ENCODE peak calls at places on chromosome 14, in five cellular contexts. One of them, this sample, is unnamed. For H3K4me1, the result is how much of the 10 kb centered on the place peaks cover.

GRCh38 chr14:100899841-100900771 is 3.4 kb downstream of the RTL1 start:
- DNase-seq in adrenal gland: peak
- DNase-seq in transverse colon: no peak
- DNase-seq in tibial nerve: peak
- DNase-seq in colonic mucosa: peak
- DNase-seq in this sample: peak

GRCh38 chr14:57871487-57872080 is 5.7 kb upstream of the SLC35F4 start:
- DNase-seq in tibial nerve: no peak
- DNase-seq in transverse colon: no peak
- DNase-seq in adrenal gland: peak
- DNase-seq in colonic mucosa: no peak
- DNase-seq in this sample: peak

GRCh38 chr14:103340480-103341212 is 6.6 kb downstream of the EIF5 start:
- DNase-seq in adrenal gland: no peak
- DNase-seq in colonic mucosa: no peak
- DNase-seq in tibial nerve: no peak
- DNase-seq in transverse colon: no peak
- DNase-seq in this sample: no peak

GRCh38 chr14:106372870-106373657 is 846.7 kb downstream of the TMEM121 start:
- DNase-seq in transverse colon: peak
- DNase-seq in adrenal gland: peak
- DNase-seq in tibial nerve: peak
- DNase-seq in colonic mucosa: peak
- DNase-seq in this sample: peak

GRCh38 chr14:28895389-28895788 is 128.8 kb downstream of the FOXG1 start:
- DNase-seq in tibial nerve: no peak
- DNase-seq in colonic mucosa: no peak
- DNase-seq in transverse colon: no peak
- DNase-seq in adrenal gland: no peak
- DNase-seq in this sample: no peak

GRCh38 chr14:96792003-96792402 is 5.2 kb upstream of the VRK1 start:
- DNase-seq in tibial nerve: no peak
- DNase-seq in transverse colon: no peak
- DNase-seq in colonic mucosa: no peak
- DNase-seq in adrenal gland: peak
- DNase-seq in this sample: no peak

GRCh38 chr14:77184396-77185092 is 2.9 kb downstream of the TMEM63C start:
- DNase-seq in transverse colon: peak
- DNase-seq in adrenal gland: no peak
- DNase-seq in tibial nerve: no peak
- DNase-seq in colonic mucosa: peak
- DNase-seq in this sample: peak

GRCh38 chr14:35779368-35779767 is 29.7 kb downstream of the RALGAPA1 start:
- DNase-seq in transverse colon: no peak
- DNase-seq in colonic mucosa: no peak
- DNase-seq in tibial nerve: no peak
- DNase-seq in adrenal gland: no peak
- DNase-seq in this sample: no peak

GRCh38 chr14:93081875-93082570 is 33.7 kb downstream of the ITPK1 start:
- DNase-seq in transverse colon: no peak
- DNase-seq in colonic mucosa: no peak
- DNase-seq in adrenal gland: no peak
- DNase-seq in tibial nerve: no peak
- DNase-seq in this sample: no peak

DNA sequence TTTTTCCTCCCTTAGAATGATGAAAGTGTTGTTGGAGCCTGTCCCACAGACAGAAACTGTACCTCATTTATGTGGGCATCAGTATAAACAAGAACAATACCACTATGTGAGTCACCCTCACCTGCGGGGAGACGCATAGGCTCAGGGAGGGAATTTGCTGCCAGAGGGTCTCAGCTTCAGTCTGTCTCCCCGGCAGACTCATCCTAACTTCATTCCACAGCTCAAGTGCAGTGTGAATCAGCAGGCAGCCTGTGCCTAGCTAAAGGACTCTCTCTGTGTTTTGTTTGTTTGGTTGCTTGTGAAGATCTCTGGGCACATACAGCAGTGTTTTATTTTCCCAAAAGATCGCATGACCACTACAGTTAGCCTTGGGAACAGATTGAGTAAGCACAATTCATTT is 98.9 kb downstream of the PRKCH start:
- DNase-seq in tibial nerve: no peak
- DNase-seq in transverse colon: no peak
- DNase-seq in adrenal gland: no peak
- DNase-seq in colonic mucosa: no peak
- DNase-seq in this sample: no peak
- H3K4me1 ChIP-seq in tibial nerve: under half
- H3K4me1 ChIP-seq in transverse colon: under half
- H3K4me1 ChIP-seq in adrenal gland: under half
- H3K4me1 ChIP-seq in colonic mucosa: under half
- H3K4me1 ChIP-seq in this sample: under half

DNA sequence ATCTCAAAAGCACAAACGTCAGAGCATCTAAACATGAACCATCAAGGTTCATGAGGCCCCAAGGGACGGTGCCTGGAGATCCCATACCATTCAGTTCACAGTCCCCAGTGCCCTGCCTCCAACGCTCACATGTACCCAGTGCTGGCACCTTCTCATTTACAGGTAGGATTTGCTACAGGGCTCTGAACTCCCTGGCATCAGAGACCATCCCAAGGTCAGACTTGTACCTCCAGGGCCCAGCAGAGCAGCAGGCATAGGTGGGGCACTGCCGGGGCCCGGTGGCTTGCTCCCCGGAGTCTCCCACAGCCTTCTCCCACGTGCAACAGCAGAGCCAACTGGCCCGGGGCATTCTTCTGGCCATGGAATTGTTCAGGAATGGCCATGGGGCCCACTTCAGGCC is 114.8 kb downstream of the BCL11B start:
- DNase-seq in adrenal gland: no peak
- DNase-seq in colonic mucosa: no peak
- DNase-seq in tibial nerve: no peak
- DNase-seq in transverse colon: no peak
- DNase-seq in this sample: no peak
- H3K4me3 ChIP-seq in adrenal gland: no peak
- H3K4me3 ChIP-seq in colonic mucosa: no peak
- H3K4me3 ChIP-seq in tibial nerve: no peak
- H3K4me3 ChIP-seq in transverse colon: no peak
- H3K4me3 ChIP-seq in this sample: no peak

GRCh38 chr14:62079035-62079434 is 316.8 kb downstream of the SNAPC1 start:
- DNase-seq in transverse colon: no peak
- DNase-seq in colonic mucosa: no peak
- DNase-seq in tibial nerve: no peak
- DNase-seq in adrenal gland: no peak
- DNase-seq in this sample: no peak
- H3K4me1 ChIP-seq in transverse colon: under half
- H3K4me1 ChIP-seq in colonic mucosa: under half
- H3K4me1 ChIP-seq in tibial nerve: under half
- H3K4me1 ChIP-seq in adrenal gland: under half
- H3K4me1 ChIP-seq in this sample: under half

GRCh38 chr14:67623114-67623513 is 3.4 kb downstream of the ARG2 start:
- DNase-seq in colonic mucosa: no peak
- DNase-seq in tibial nerve: no peak
- DNase-seq in transverse colon: no peak
- DNase-seq in adrenal gland: no peak
- DNase-seq in this sample: no peak

GRCh38 chr14:67618617-67619063 is 1.1 kb upstream of the ARG2 start:
- DNase-seq in tibial nerve: peak
- DNase-seq in transverse colon: no peak
- DNase-seq in adrenal gland: no peak
- DNase-seq in colonic mucosa: peak
- DNase-seq in this sample: no peak

GRCh38 chr14:67620217-67620789 is 583 bp downstream of the ARG2 start:
- DNase-seq in tibial nerve: no peak
- DNase-seq in adrenal gland: peak
- DNase-seq in colonic mucosa: peak
- DNase-seq in transverse colon: peak
- DNase-seq in this sample: no peak

GRCh38 chr14:67622675-67623074 is 3.0 kb downstream of the ARG2 start:
- DNase-seq in colonic mucosa: no peak
- DNase-seq in transverse colon: no peak
- DNase-seq in tibial nerve: peak
- DNase-seq in adrenal gland: peak
- DNase-seq in this sample: no peak

GRCh38 chr14:67619446-67620216 is at the start of gene ARG2:
- DNase-seq in tibial nerve: peak
- DNase-seq in transverse colon: peak
- DNase-seq in adrenal gland: peak
- DNase-seq in colonic mucosa: peak
- DNase-seq in this sample: peak
- H3K4me3 ChIP-seq in tibial nerve: peak
- H3K4me3 ChIP-seq in transverse colon: peak
- H3K4me3 ChIP-seq in adrenal gland: peak
- H3K4me3 ChIP-seq in colonic mucosa: peak
- H3K4me3 ChIP-seq in this sample: no peak

DNA sequence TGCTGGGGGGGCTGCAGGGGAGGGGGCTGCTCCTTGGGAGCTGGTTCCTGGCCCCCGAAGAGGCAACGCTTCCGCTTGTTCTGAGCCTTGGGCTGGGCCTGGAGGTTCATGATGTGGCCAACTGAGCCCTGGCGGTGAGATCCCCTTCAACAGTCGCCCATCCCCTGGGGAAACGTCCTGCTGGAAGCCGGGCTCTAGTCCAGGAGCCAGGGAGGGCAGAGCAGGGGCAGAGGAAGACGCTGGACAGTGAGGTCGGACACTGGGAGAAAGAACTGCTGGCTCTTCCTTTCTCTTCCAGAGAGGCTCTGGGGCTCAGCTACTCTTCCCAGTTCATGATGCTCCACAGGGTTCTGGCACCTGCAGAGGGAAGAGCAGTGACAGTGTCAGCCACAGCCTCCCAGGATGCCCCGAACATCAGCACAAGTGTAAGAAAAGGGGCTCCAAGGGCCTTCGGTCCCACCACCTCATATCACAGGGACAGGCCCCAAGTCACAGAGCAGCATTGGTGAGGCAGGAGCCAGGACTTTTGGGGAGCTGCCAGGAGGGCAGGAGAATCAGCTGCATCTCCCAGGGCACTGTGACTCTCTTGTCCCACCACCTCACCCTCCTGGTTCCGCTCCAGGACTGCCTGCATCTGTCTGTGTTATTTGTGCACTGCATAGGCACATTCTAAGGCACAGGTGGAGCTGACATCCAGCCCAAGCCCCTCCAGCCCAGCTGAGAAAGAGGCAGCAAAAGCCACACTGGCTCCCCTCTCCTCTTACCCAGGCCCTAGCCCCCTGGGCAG is 25.9 kb upstream of the PNMA1 start:
- DNase-seq in tibial nerve: no peak
- DNase-seq in colonic mucosa: peak
- DNase-seq in adrenal gland: peak
- DNase-seq in transverse colon: no peak
- DNase-seq in this sample: peak
- H3K4me1 ChIP-seq in tibial nerve: half or more
- H3K4me1 ChIP-seq in colonic mucosa: half or more
- H3K4me1 ChIP-seq in adrenal gland: half or more
- H3K4me1 ChIP-seq in transverse colon: half or more
- H3K4me1 ChIP-seq in this sample: half or more

GRCh38 chr14:88004637-88005036 is 298 bp upstream of the GPR65 start:
- DNase-seq in transverse colon: no peak
- DNase-seq in tibial nerve: no peak
- DNase-seq in colonic mucosa: no peak
- DNase-seq in adrenal gland: no peak
- DNase-seq in this sample: no peak
- H3K4me3 ChIP-seq in transverse colon: no peak
- H3K4me3 ChIP-seq in tibial nerve: no peak
- H3K4me3 ChIP-seq in colonic mucosa: no peak
- H3K4me3 ChIP-seq in adrenal gland: no peak
- H3K4me3 ChIP-seq in this sample: no peak

DNA sequence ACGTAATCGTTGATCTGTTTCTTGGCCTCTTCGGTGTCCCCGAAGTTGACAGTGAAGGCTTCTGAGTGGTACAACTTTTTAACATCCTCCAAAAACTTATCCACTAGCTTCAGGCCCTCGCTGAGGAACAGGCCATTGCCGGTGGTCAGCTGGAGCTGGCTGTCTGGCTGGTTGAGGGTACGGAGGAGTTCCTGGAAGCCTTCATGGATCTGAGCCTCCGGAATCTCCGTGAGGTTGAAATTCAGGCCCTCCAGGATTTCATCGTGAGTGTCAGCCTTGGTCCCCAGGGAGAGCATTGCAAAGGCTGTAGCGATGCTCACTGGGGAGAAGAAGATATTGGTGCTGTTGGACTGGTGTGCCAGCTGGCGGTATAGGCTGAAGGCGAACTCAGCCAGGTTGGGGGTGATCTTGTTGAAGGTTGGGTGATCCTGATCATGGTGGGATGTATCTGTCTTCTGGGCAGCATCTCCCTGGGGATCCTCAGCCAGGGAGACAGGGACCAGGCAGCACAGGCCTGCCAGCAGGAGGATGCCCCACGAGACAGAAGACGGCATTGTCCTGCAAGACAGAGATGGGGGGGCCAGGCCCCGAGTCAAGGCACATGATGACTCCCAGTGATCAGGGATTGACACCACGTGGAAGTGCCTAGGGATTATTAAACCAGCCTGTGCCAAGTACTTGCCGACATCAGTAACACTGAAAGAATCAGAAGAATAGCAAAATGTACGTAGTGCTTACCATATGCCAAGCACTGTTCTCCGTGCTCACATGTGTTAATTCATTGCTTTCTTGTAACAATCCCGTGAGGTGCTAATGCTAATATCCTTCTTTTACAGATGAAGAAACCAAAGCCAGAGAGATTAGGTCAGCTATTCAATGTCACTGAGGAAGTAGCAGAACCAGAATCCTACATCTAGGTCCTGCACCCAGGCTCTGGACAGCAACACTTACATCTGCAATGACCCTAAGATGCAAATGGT is 5.4 kb downstream of the SERPINA1 start:
- DNase-seq in tibial nerve: no peak
- DNase-seq in colonic mucosa: no peak
- DNase-seq in adrenal gland: no peak
- DNase-seq in transverse colon: no peak
- DNase-seq in this sample: no peak
- H3K4me1 ChIP-seq in tibial nerve: under half
- H3K4me1 ChIP-seq in colonic mucosa: under half
- H3K4me1 ChIP-seq in adrenal gland: under half
- H3K4me1 ChIP-seq in transverse colon: under half
- H3K4me1 ChIP-seq in this sample: under half

DNA sequence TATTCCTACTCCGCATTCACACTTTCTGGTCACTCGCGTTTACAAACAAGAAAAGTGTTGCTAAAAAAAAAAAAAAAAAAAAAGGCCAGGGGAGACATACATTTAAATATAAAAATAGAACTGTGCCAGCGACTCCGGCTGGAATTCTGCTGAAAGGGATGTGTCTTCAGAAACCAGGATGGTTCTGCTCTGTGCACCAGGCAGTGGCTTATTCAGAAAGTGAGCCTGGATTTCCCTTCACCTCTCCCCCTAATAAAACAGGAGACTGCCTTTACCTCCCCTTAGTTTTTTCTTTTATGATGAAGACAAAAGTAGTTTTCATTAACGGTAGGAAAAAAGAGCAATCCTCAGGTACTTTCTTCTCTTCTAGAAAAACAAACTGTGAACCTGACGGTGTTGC is 384 bp downstream of the SLC7A8 start:
- DNase-seq in transverse colon: no peak
- DNase-seq in adrenal gland: no peak
- DNase-seq in tibial nerve: no peak
- DNase-seq in colonic mucosa: no peak
- DNase-seq in this sample: no peak
- H3K4me3 ChIP-seq in transverse colon: peak
- H3K4me3 ChIP-seq in adrenal gland: peak
- H3K4me3 ChIP-seq in tibial nerve: peak
- H3K4me3 ChIP-seq in colonic mucosa: peak
- H3K4me3 ChIP-seq in this sample: peak

This sample was measured in mucosa of descending colon.